ENCODE peak calls at places on chromosomes 11 and 22, in four cellular contexts. F is choroid plexus epithelial cell, O is activated T-cell treated with anti-CD3 and anti-CD28 coated beads for 1 hour, J is WTC11. Y is an unnamed sample.

GRCh38 chr11:60919320-60919719 is 4.9 kb upstream of the TMEM132A start:
- DNase-seq in J (no peak), O (no peak), F (peak; percentile 12), Y (no peak)

GRCh38 chr11:2990617-2991476 is 1.3 kb downstream of the NAP1L4 start:
- DNase-seq in F (no peak), J (no peak), O (no peak), Y (peak; percentile 55)

GRCh38 chr22:19912236-19912999 is 29.2 kb upstream of the COMT start:
- DNase-seq in J (no peak), O (no peak), F (peak; percentile 8), Y (no peak)

GRCh38 chr22:22025320-22026156 is 43.0 kb upstream of the TOP3B start:
- DNase-seq in O (no peak), F (no peak), J (no peak), Y (no peak)

GRCh38 chr11:58127350-58127749 is 2.0 kb upstream of the OR9I1 start:
- DNase-seq in J (no peak), O (no peak), F (no peak), Y (no peak)

GRCh38 chr11:56889986-56890385 is 98.7 kb upstream of the OR5AK2 start:
- DNase-seq in F (no peak), O (no peak), J (no peak), Y (no peak)

GRCh38 chr22:40679964-40680818 is 907 bp downstream of the MCHR1 start:
- DNase-seq in F (peak; percentile 27), O (no peak), J (no peak), Y (peak; percentile 64)

GRCh38 chr11:76135491-76135890 is 70.8 kb downstream of the WNT11 start:
- DNase-seq in F (peak; percentile 31), O (no peak), J (no peak), Y (no peak)

GRCh38 chr11:115503886-115504278 is 333 bp downstream of the CADM1 start:
- DNase-seq in O (no peak), F (no peak), J (no peak), Y (peak; percentile 91)

GRCh38 chr11:43138621-43139140 is 173.1 kb upstream of the API5 start:
- DNase-seq in O (no peak), J (no peak), F (no peak), Y (no peak)

GRCh38 chr22:24948356-24949202 is 2.1 kb upstream of the LHFPL7 start:
- DNase-seq in O (no peak), J (peak; percentile 36), F (no peak), Y (no peak)

Y was measured in NCI-H69.